ENCODE peak calls at places on chromosomes 12 and 14, in nine cellular contexts. J is WERI-Rb-1, Q is cardiac muscle cell, A is GM06990, W is suprapubic skin, R is fibroblast of villous mesenchyme, O is Caco-2, K is PC-9, H is IMR-90. N is an unnamed sample.

GRCh38 chr12:108630481-108631207 is 3.0 kb downstream of the SELPLG start:
- DNase-seq in J (no peak), Q (no peak), A (no peak), W (no peak), R (peak), O (no peak), K (peak), H (peak), N (no peak)

GRCh38 chr12:6383572-6384498 is at the start of gene LTBR:
- DNase-seq in J (no peak), Q (peak), A (no peak), W (peak), R (peak), O (peak), K (peak), H (peak), N (no peak)

GRCh38 chr14:62882967-62883366 is 162.3 kb downstream of the KCNH5 start:
- DNase-seq in J (no peak), Q (no peak), A (no peak), W (no peak), R (no peak), O (no peak), K (no peak), H (no peak), N (no peak)

GRCh38 chr14:68955164-68955921 is 23.8 kb downstream of the ACTN1 start:
- DNase-seq in J (no peak), Q (no peak), A (no peak), W (no peak), R (peak), O (no peak), K (no peak), H (peak), N (no peak)

GRCh38 chr12:13144266-13144828 is 40.9 kb upstream of the GSG1 start:
- DNase-seq in J (no peak), Q (no peak), A (no peak), W (no peak), R (no peak), O (no peak), K (no peak), H (no peak), N (no peak)

GRCh38 chr12:97016163-97016562 is 109.1 kb downstream of the NEDD1 start:
- DNase-seq in J (no peak), Q (no peak), A (no peak), W (no peak), R (no peak), O (no peak), K (no peak), H (no peak), N (no peak)

GRCh38 chr12:127980585-127980984 is 286.4 kb upstream of the TMEM132C start:
- DNase-seq in J (no peak), Q (no peak), A (no peak), W (no peak), R (no peak), O (no peak), K (no peak), H (no peak), N (no peak)

GRCh38 chr12:15862840-15863239 is 19.3 kb upstream of the STRAP start:
- DNase-seq in J (no peak), Q (no peak), A (no peak), W (no peak), R (no peak), O (no peak), K (no peak), H (no peak), N (no peak)

GRCh38 chr12:48995061-48995879 is 3.9 kb downstream of the DDN start:
- DNase-seq in J (peak), Q (peak), A (peak), W (peak), R (peak), O (peak), K (peak), H (peak), N (peak)

GRCh38 chr12:89225808-89226368 is 126.4 kb downstream of the DUSP6 start:
- DNase-seq in J (no peak), Q (no peak), A (peak), W (no peak), R (peak), O (peak), K (peak), H (peak), N (no peak)

GRCh38 chr12:98856897-98857540 is 211.9 kb downstream of the APAF1 start:
- DNase-seq in J (no peak), Q (no peak), A (no peak), W (no peak), R (no peak), O (peak), K (no peak), H (no peak), N (no peak)

GRCh38 chr14:56390859-56391258 is 188.7 kb upstream of the TMEM260 start:
- DNase-seq in J (no peak), Q (no peak), A (no peak), W (no peak), R (no peak), O (peak), K (peak), H (no peak), N (no peak)

GRCh38 chr14:56386024-56386423 is 193.6 kb upstream of the TMEM260 start:
- DNase-seq in J (no peak), Q (no peak), A (no peak), W (no peak), R (no peak), O (no peak), K (no peak), H (no peak), N (no peak)
- TF ChIP-seq CTCF in J (no peak), Q (no peak), A (no peak), W (no peak), R (no peak), O (no peak), K (no peak), H (no peak), N (no peak)

DNA sequence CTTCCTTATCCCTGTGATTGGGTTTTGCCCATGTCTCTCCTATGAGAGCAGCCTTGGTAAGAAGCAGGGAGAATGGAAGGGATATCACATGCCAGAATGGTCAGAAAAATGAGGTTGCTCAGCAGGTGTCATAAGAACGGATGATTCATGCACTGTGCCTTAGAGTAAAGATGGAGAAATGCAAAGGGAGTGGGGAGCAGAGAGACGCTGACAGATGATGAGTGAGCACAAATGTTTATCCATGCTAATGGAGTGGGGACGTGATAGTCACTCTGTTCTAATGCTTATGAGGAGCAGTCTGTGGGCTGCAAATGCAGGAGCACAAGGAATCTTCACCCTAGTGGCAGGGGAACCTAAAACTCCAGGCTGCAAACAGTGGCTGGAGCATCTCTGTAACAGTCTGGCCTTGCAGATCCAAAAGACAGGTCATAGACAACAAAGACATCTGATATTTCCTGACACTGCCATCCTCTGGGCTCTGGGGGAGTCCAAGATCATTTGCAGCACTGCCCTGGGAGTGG is 243.2 kb downstream of the CACNA1C start:
- DNase-seq in J (no peak), Q (no peak), A (no peak), W (no peak), R (peak), O (no peak), K (no peak), H (peak), N (no peak)
- TF ChIP-seq CTCF in J (no peak), Q (no peak), A (no peak), W (no peak), R (no peak), O (no peak), K (no peak), H (no peak), N (no peak)

GRCh38 chr12:26080911-26081310 is 43.9 kb downstream of the BHLHE41 start:
- DNase-seq in J (no peak), Q (no peak), A (no peak), W (no peak), R (no peak), O (no peak), K (no peak), H (no peak), N (no peak)

DNA sequence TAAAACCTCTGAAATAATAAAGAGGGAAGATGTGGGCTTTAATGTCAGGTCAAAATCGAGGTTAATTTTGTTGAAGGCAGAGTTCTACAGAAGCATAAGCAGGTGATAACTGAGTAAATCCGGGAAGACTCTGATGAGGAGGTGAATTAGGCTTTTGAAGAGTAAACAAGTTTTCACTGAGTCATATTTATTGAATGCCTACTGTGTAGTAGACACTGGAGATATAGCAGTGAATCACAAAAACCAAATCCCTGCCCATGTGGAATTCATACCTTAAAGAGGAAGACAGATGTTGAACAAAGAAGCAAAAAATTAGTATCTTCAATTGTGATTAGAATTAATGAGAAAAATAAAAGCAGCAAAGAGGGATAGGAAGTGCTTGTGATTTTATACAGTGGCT is 46.9 kb downstream of the BHLHE41 start:
- DNase-seq in J (no peak), Q (no peak), A (no peak), W (no peak), R (no peak), O (no peak), K (peak), H (peak), N (no peak)
- TF ChIP-seq CTCF in J (no peak), Q (no peak), A (no peak), W (no peak), R (no peak), O (no peak), K (no peak), H (no peak), N (no peak)

GRCh38 chr14:81837304-81837703 is 303.7 kb upstream of the SEL1L start:
- DNase-seq in J (no peak), Q (no peak), A (no peak), W (no peak), R (no peak), O (no peak), K (no peak), H (no peak), N (no peak)
- TF ChIP-seq CTCF in J (no peak), Q (no peak), A (no peak), W (no peak), R (no peak), O (no peak), K (no peak), H (no peak), N (no peak)

GRCh38 chr14:46580941-46581671 is 70.5 kb downstream of the RPL10L start:
- DNase-seq in J (peak), Q (peak), A (no peak), W (no peak), R (peak), O (peak), K (no peak), H (no peak), N (no peak)
- TF ChIP-seq CTCF in J (peak), Q (peak), A (peak), W (peak), R (peak), O (peak), K (peak), H (no peak), N (peak)

GRCh38 chr12:14514154-14514842 is 53.4 kb downstream of the PLBD1 start:
- DNase-seq in J (peak), Q (peak), A (peak), W (no peak), R (peak), O (peak), K (peak), H (peak), N (no peak)
- TF ChIP-seq CTCF in J (peak), Q (peak), A (peak), W (peak), R (peak), O (peak), K (peak), H (peak), N (peak)

GRCh38 chr12:65685514-65685913 is 138.8 kb upstream of the HMGA2 start:
- DNase-seq in J (no peak), Q (peak), A (no peak), W (no peak), R (peak), O (peak), K (peak), H (peak), N (no peak)
- TF ChIP-seq CTCF in J (peak), Q (peak), A (peak), W (no peak), R (peak), O (peak), K (peak), H (peak), N (peak)